ENCODE peak calls at places on chromosomes 4 and X, in four cellular contexts. B is H9, W is trophoblast cell, A is mesenchymal stem cell. J is an unnamed sample.

GRCh38 chr4:185383451-185383850 is 12.3 kb downstream of the LRP2BP start:
- DNase-seq in A (no peak), B (no peak), W (peak; percentile 66), J (no peak)

GRCh38 chr4:71211748-71212147 is 127.1 kb upstream of the SLC4A4 start:
- DNase-seq in W (no peak), B (no peak), A (peak; percentile 36), J (no peak)

GRCh38 chr4:185421366-185422124 is 4.2 kb downstream of the UFSP2 start:
- DNase-seq in W (no peak), B (no peak), A (peak; percentile 73), J (peak; percentile 68)

GRCh38 chrX:124726313-124726712 is 379.9 kb downstream of the SH2D1A start:
- DNase-seq in B (no peak), A (no peak), W (no peak), J (no peak)

GRCh38 chrX:7372843-7373525 is 225.0 kb upstream of the PUDP start:
- DNase-seq in W (peak; percentile 65), B (no peak), A (peak; percentile 45), J (peak; percentile 67)

GRCh38 chrX:44731160-44731559 is 112.7 kb upstream of the DUSP21 start:
- DNase-seq in W (no peak), A (no peak), B (no peak), J (peak; percentile 20)

GRCh38 chrX:134753185-134754008 is 95.1 kb upstream of the PLAC1 start:
- DNase-seq in W (peak; percentile 2), B (no peak), A (peak; percentile 48), J (peak; percentile 65)

GRCh38 chr4:152590179-152591031 is 54.5 kb upstream of the FBXW7 start:
- DNase-seq in B (no peak), A (peak; percentile 99), W (peak; percentile 74), J (peak; percentile 89)

GRCh38 chr4:37008199-37008598 is 236.3 kb upstream of the NWD2 start:
- DNase-seq in B (no peak), A (no peak), W (no peak), J (no peak)

GRCh38 chrX:49171752-49172279 is at the start of gene PLP2:
- DNase-seq in A (peak; percentile 67), B (no peak), W (peak; percentile 69), J (peak; percentile 40)

GRCh38 chr4:147088141-147088540 is 142.5 kb upstream of the TTC29 start:
- DNase-seq in A (no peak), B (no peak), W (no peak), J (peak; percentile 16)

GRCh38 chr4:147094228-147094627 is 148.6 kb upstream of the TTC29 start:
- DNase-seq in W (peak; percentile 44), A (no peak), B (no peak), J (no peak)

GRCh38 chr4:147093206-147093605 is 147.5 kb upstream of the TTC29 start:
- DNase-seq in W (no peak), A (no peak), B (no peak), J (no peak)

GRCh38 chr4:147085796-147086195 is 140.1 kb upstream of the TTC29 start:
- DNase-seq in W (peak; percentile 91), B (no peak), A (no peak), J (no peak)

GRCh38 chr4:147090486-147090885 is 144.8 kb upstream of the TTC29 start:
- DNase-seq in W (no peak), A (no peak), B (no peak), J (no peak)
- H4K91ac ChIP-seq in W (peak overlapping the region; percentile 92), A (peak overlapping the region; percentile 80), B (no peak overlapping the region), J (no peak overlapping the region)

DNA sequence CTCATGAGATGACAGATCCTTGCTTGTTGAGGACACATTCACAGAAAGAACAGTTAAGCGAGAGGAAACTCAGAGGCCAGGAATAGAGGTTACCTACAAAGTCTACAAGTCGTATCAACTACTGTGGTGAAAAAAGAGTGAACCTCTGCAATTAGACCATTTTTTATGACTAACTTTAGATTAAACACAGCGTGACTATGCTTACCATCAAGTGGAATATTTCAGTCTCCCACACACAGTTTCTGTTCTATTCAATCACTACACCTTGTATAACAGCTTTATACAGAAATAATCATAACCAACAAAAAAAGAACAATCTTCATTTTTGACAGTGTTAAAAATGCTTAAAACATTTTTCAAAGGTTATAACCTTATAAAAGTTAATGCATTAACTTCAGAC is 46.6 kb downstream of the ADAMTS3 start:
- DNase-seq in W (no peak), A (no peak), B (no peak), J (no peak)
- H4K91ac ChIP-seq in W (no peak overlapping the region), A (no peak overlapping the region), B (no peak overlapping the region), J (no peak overlapping the region)

DNA sequence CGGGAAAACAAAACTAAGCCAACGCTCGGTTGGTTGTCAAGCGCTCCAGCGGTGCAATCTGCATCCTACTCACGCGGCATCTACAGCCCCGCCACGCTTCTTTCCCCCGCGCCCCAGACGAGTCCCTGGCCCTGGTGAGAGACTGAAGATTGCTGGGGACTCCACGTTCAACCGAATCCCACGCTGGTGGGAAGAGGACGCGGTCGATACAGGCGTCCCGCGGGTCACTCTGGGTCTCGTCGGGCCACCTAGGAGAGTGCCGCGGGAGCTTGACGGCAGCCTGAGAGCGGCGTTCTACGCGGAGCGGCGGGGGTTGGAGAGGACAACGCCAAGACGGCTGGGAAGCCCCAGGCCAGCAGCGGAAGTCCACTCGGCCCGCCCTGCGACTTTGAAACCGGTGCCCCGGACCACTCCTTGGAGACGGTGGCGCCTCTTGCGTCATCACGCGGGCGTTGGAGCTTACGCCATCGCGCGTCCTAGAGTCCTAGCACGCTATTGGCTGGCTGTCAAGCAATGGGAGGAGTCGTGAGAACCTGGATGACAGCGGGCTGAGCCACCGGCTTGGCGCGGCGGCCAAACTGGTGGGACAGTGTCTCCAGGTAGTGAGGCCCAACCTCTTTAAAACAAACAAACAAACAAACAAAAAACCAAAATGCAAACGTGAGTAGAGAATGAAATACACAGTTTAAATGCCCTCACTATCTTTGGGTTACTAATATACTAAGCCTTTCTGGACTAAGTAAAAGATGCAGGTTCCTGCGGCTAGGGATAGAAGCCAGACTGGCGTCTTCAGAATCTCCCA is at the start of gene SCLT1:
- DNase-seq in B (peak; percentile 98), A (peak; percentile 99), W (peak; percentile 100), J (peak; percentile 99)
- H4K91ac ChIP-seq in B (no peak within 1 kb of the TSS), A (no peak within 1 kb of the TSS), W (peak within 1 kb of the TSS; percentile 90), J (peak within 1 kb of the TSS; percentile 61)

DNA sequence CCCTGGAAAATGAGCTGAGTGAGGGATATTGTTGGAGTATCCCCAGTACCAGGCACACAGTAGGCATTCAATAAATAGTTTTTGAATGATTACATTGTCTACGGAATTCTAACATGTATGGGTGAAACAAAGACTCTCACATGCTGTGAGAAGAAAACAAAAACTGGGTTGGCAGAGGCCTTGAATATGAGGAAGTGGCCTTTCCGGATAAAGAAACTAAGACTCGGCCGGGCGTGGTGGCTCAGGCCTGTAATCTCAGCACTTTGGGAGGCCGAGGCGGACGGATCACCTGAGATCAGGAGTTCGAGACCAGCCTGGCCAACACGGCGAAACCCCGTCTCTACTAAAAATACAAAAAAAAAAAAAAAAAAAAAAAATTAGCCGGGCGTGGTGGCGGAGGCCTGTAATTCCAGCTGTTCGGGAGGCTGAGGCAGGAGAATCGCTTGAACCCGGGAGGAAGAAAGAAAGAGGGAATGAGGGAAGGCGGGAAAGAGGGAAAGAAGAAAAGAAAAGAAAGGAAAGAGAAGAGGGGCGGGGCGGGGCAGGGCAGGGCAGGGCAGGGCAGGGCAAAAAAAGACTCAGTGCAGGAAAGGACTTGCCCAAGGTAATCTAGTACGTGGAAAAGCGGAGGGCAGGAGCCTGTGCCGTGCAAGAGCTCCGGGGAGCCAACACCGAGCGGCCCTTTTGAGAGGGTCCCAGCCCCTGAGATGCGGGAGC is 689 bp upstream of the TMA16 start:
- DNase-seq in A (no peak), W (peak; percentile 16), B (no peak), J (no peak)
- H4K91ac ChIP-seq in A (no peak overlapping the region), W (peak overlapping the region; percentile 41), B (no peak overlapping the region), J (peak overlapping the region; percentile 12)

DNA sequence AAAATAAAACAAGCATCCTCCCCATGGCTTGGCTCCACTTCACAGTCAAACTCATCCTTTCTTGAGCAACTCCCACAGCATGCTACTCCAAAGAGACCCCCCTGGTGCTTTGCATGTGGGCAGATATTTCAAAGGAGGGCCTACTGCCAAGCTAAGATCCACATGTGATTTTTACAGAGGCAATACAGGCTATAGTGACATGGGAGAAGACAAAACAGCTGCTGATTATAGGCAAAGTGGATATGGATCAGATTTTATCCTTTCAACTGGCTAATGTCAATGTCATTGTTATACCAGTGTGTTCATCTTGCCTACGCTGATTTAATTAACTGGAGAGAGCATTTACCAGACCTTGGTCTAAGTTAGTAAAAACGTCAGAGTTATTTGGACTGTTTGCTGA is 328.3 kb downstream of the KLHL13 start:
- DNase-seq in W (no peak), B (no peak), A (no peak), J (no peak)
- H4K91ac ChIP-seq in W (no peak overlapping the region), B (no peak overlapping the region), A (no peak overlapping the region), J (no peak overlapping the region)

DNA sequence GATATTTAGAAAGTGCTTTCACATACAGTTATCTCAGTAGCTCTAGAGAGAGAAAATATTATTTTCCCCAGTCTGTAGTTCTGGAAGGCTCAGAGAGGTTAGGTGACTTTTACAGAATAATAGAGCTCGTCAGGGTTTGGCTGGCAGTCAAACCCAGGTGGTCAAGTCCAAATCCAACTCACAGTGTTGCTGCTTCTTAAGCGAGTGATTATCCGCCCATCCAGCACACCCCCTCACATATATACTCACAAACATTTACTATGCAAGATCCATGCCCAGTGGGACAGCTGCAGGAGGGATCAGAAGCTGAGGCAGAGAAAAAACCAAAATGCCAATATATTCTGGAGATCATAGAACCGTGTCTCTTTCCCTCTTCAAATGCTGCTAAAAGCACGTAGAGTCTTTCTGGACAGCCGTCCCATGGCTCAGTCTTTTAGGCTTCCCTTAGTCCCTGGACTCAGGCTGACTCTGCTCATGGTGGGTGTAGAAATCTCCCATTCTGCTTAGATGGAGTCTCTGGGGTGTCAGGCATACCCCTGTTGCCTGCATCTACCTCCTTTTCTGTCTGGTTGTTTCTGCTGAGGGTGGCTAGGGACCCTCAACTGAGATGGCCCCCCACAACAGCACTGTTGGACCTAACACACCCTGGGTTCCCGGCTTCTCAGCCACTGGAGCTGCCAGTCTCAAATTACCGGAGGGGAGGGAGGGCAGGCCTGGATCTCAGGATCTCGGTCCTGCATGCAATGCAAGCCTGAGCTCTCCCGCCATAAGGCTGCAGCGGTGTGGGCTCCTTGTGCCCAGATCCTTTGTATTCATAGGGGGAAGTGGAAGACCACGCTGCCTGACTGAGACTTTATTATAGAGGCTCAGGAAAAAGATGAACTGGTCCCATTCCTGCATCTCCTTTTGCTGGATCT is at the start of gene CHRNA9:
- DNase-seq in W (no peak), B (peak; percentile 67), A (no peak), J (no peak)
- H4K91ac ChIP-seq in W (no peak within 1 kb of the TSS), B (no peak within 1 kb of the TSS), A (peak within 1 kb of the TSS; percentile 14), J (peak within 1 kb of the TSS; percentile 5)

GRCh38 chr4:3437998-3438846 is 3.5 kb upstream of the HGFAC start:
- DNase-seq in A (no peak), B (no peak), W (no peak), J (no peak)

GRCh38 chr4:3435684-3435956 is 6.1 kb upstream of the HGFAC start:
- DNase-seq in W (no peak), A (no peak), B (no peak), J (no peak)

GRCh38 chr4:3436048-3436797 is 5.5 kb upstream of the HGFAC start:
- DNase-seq in A (no peak), W (no peak), B (no peak), J (no peak)

GRCh38 chr4:3437582-3437936 is 4.2 kb upstream of the HGFAC start:
- DNase-seq in A (no peak), B (no peak), W (peak; percentile 15), J (no peak)

GRCh38 chr4:3436798-3437581 is 4.8 kb upstream of the HGFAC start:
- DNase-seq in W (peak; percentile 20), A (peak; percentile 29), B (no peak), J (peak; percentile 35)
- H4K91ac ChIP-seq in W (peak overlapping the region; percentile 45), A (peak overlapping the region; percentile 96), B (no peak overlapping the region), J (peak overlapping the region; percentile 92)